ENCODE peak calls at places on chromosomes 5 and 9, in four cellular contexts. I, L, X and E are unnamed samples.

GRCh38 chr5:101717729-101718128 is 578.4 kb downstream of the SLCO4C1 start:
- DNase-seq in I (no peak), X (no peak), L (no peak), E (no peak)

GRCh38 chr5:75886706-75887105 is 169.5 kb upstream of the POC5 start:
- DNase-seq in L (no peak), X (no peak), I (no peak), E (peak)

GRCh38 chr9:129280236-129281231 is 102.5 kb upstream of the IER5L start:
- DNase-seq in L (no peak), I (no peak), X (no peak), E (no peak)

GRCh38 chr5:159784993-159785392 is 131.3 kb upstream of the ADRA1B start:
- DNase-seq in L (no peak), X (no peak), I (no peak), E (no peak)

GRCh38 chr5:163696270-163696887 is 191.0 kb downstream of the MAT2B start:
- DNase-seq in X (no peak), L (no peak), I (peak), E (peak)

GRCh38 chr5:122004201-122004600 is 42.4 kb downstream of the SRFBP1 start:
- DNase-seq in I (no peak), L (no peak), X (no peak), E (no peak)

GRCh38 chr5:153490124-153491085 is at the start of gene GRIA1:
- DNase-seq in L (no peak), X (no peak), I (no peak), E (no peak)

GRCh38 chr5:135883441-135883840 is 12.2 kb downstream of the IL9 start:
- DNase-seq in I (no peak), L (no peak), X (no peak), E (no peak)

GRCh38 chr5:82159014-82159413 is 119.1 kb downstream of the RPS23 start:
- DNase-seq in L (no peak), I (no peak), X (no peak), E (no peak)